ENCODE peak calls at places on chromosomes 4 and X, in six cellular contexts. One of them, this sample, is unnamed.

GRCh38 chr4:75514949-75515612 is 808 bp downstream of the THAP6 start:
- DNase-seq in naive thymus-derived CD4-positive, alpha-beta T cell: no peak
- DNase-seq in aorta: no peak
- DNase-seq in body of pancreas: no peak
- DNase-seq in neural progenitor cell: peak
- DNase-seq in cardiac muscle cell: no peak
- DNase-seq in this sample: no peak

GRCh38 chr4:26619784-26620183 is 35.9 kb downstream of the TBC1D19 start:
- DNase-seq in naive thymus-derived CD4-positive, alpha-beta T cell: no peak
- DNase-seq in body of pancreas: no peak
- DNase-seq in neural progenitor cell: no peak
- DNase-seq in cardiac muscle cell: no peak
- DNase-seq in aorta: no peak
- DNase-seq in this sample: no peak

GRCh38 chr4:118727360-118727759 is 42.2 kb downstream of the METTL14 start:
- DNase-seq in neural progenitor cell: no peak
- DNase-seq in body of pancreas: no peak
- DNase-seq in cardiac muscle cell: no peak
- DNase-seq in naive thymus-derived CD4-positive, alpha-beta T cell: no peak
- DNase-seq in aorta: no peak
- DNase-seq in this sample: no peak

GRCh38 chr4:103075435-103075893 is 1.1 kb downstream of the SLC9B2 start:
- DNase-seq in aorta: no peak
- DNase-seq in body of pancreas: no peak
- DNase-seq in neural progenitor cell: no peak
- DNase-seq in naive thymus-derived CD4-positive, alpha-beta T cell: no peak
- DNase-seq in cardiac muscle cell: no peak
- DNase-seq in this sample: no peak

GRCh38 chr4:185143596-185143969 is 517 bp downstream of the SLC25A4 start:
- DNase-seq in aorta: peak
- DNase-seq in neural progenitor cell: no peak
- DNase-seq in body of pancreas: peak
- DNase-seq in cardiac muscle cell: peak
- DNase-seq in naive thymus-derived CD4-positive, alpha-beta T cell: no peak
- DNase-seq in this sample: peak

GRCh38 chr4:98232202-98232601 is 29.0 kb upstream of the RAP1GDS1 start:
- DNase-seq in aorta: no peak
- DNase-seq in body of pancreas: no peak
- DNase-seq in neural progenitor cell: no peak
- DNase-seq in naive thymus-derived CD4-positive, alpha-beta T cell: no peak
- DNase-seq in cardiac muscle cell: no peak
- DNase-seq in this sample: no peak

GRCh38 chrX:24100713-24101112 is 46.0 kb downstream of the EIF2S3 start:
- DNase-seq in naive thymus-derived CD4-positive, alpha-beta T cell: no peak
- DNase-seq in body of pancreas: no peak
- DNase-seq in neural progenitor cell: no peak
- DNase-seq in cardiac muscle cell: no peak
- DNase-seq in aorta: no peak
- DNase-seq in this sample: no peak

GRCh38 chrX:40096395-40097091 is 1.2 kb downstream of the BCOR start:
- DNase-seq in aorta: peak
- DNase-seq in neural progenitor cell: peak
- DNase-seq in naive thymus-derived CD4-positive, alpha-beta T cell: no peak
- DNase-seq in cardiac muscle cell: peak
- DNase-seq in body of pancreas: peak
- DNase-seq in this sample: no peak

GRCh38 chrX:1357993-1358392 is 21.4 kb downstream of the IL3RA start:
- DNase-seq in aorta: peak
- DNase-seq in neural progenitor cell: no peak
- DNase-seq in cardiac muscle cell: no peak
- DNase-seq in naive thymus-derived CD4-positive, alpha-beta T cell: no peak
- DNase-seq in body of pancreas: no peak
- DNase-seq in this sample: no peak

GRCh38 chrX:9146657-9147056 is 112.7 kb upstream of the FAM9B start:
- DNase-seq in body of pancreas: no peak
- DNase-seq in aorta: no peak
- DNase-seq in naive thymus-derived CD4-positive, alpha-beta T cell: no peak
- DNase-seq in neural progenitor cell: no peak
- DNase-seq in cardiac muscle cell: no peak
- DNase-seq in this sample: no peak
- H3K27ac ChIP-seq in body of pancreas: no peak
- H3K27ac ChIP-seq in aorta: no peak
- H3K27ac ChIP-seq in naive thymus-derived CD4-positive, alpha-beta T cell: no peak
- H3K27ac ChIP-seq in neural progenitor cell: no peak
- H3K27ac ChIP-seq in cardiac muscle cell: no peak
- H3K27ac ChIP-seq in this sample: no peak

DNA sequence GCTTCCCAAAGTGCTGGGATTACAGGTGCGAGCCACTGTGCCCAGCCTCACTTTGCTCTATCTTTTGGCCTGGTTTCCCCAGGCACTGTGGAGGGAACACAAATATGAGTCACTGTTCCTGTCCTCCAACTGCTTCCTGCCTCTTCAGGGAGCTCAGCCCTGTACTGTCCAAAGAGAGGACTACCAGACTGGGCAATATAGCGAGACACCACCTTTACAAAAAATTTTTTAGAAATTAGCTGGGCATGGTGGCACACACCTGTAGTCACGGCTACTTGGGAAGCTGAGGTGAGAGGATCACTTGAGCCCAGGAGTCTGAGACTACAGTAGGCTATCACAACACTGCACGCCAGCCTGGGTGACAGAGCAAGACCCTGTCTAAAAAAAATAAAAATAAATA is 16.9 kb upstream of the WAS start:
- DNase-seq in neural progenitor cell: no peak
- DNase-seq in aorta: no peak
- DNase-seq in cardiac muscle cell: no peak
- DNase-seq in body of pancreas: no peak
- DNase-seq in naive thymus-derived CD4-positive, alpha-beta T cell: no peak
- DNase-seq in this sample: no peak
- H3K27ac ChIP-seq in neural progenitor cell: no peak
- H3K27ac ChIP-seq in aorta: no peak
- H3K27ac ChIP-seq in cardiac muscle cell: no peak
- H3K27ac ChIP-seq in body of pancreas: no peak
- H3K27ac ChIP-seq in naive thymus-derived CD4-positive, alpha-beta T cell: no peak
- H3K27ac ChIP-seq in this sample: no peak

GRCh38 chrX:9807355-9808182 is 21.3 kb downstream of the SHROOM2 start:
- DNase-seq in aorta: no peak
- DNase-seq in body of pancreas: no peak
- DNase-seq in neural progenitor cell: no peak
- DNase-seq in cardiac muscle cell: peak
- DNase-seq in naive thymus-derived CD4-positive, alpha-beta T cell: no peak
- DNase-seq in this sample: no peak
- H3K27ac ChIP-seq in aorta: no peak
- H3K27ac ChIP-seq in body of pancreas: no peak
- H3K27ac ChIP-seq in neural progenitor cell: no peak
- H3K27ac ChIP-seq in cardiac muscle cell: peak
- H3K27ac ChIP-seq in naive thymus-derived CD4-positive, alpha-beta T cell: no peak
- H3K27ac ChIP-seq in this sample: no peak

GRCh38 chr4:188030401-188030800 is 34.8 kb downstream of the ZFP42 start:
- DNase-seq in neural progenitor cell: no peak
- DNase-seq in body of pancreas: no peak
- DNase-seq in naive thymus-derived CD4-positive, alpha-beta T cell: no peak
- DNase-seq in cardiac muscle cell: no peak
- DNase-seq in aorta: no peak
- DNase-seq in this sample: no peak
- H3K27ac ChIP-seq in neural progenitor cell: no peak
- H3K27ac ChIP-seq in body of pancreas: no peak
- H3K27ac ChIP-seq in naive thymus-derived CD4-positive, alpha-beta T cell: no peak
- H3K27ac ChIP-seq in cardiac muscle cell: no peak
- H3K27ac ChIP-seq in aorta: no peak
- H3K27ac ChIP-seq in this sample: no peak